ENCODE peak calls at places on chromosome 2, in four cellular contexts. One of them, this sample, is unnamed.

GRCh38 chr2:16625201-16625729 is 40.4 kb downstream of the CYRIA start:
- DNase-seq in body of pancreas: no peak
- DNase-seq in HCT116: no peak
- DNase-seq in prostate gland: no peak
- DNase-seq in this sample: no peak

GRCh38 chr2:45748239-45748638 is 96.8 kb downstream of the PRKCE start:
- DNase-seq in body of pancreas: no peak
- DNase-seq in HCT116: no peak
- DNase-seq in prostate gland: no peak
- DNase-seq in this sample: no peak

GRCh38 chr2:119590873-119591272 is 46.6 kb downstream of the CFAP221 start:
- DNase-seq in body of pancreas: no peak
- DNase-seq in HCT116: no peak
- DNase-seq in prostate gland: no peak
- DNase-seq in this sample: no peak

GRCh38 chr2:80567991-80568390 is 263.4 kb upstream of the LRRTM1 start:
- DNase-seq in body of pancreas: no peak
- DNase-seq in HCT116: no peak
- DNase-seq in prostate gland: no peak
- DNase-seq in this sample: no peak

GRCh38 chr2:171136024-171136423 is 24.7 kb downstream of the TLK1 start:
- DNase-seq in body of pancreas: no peak
- DNase-seq in HCT116: no peak
- DNase-seq in prostate gland: no peak
- DNase-seq in this sample: no peak

GRCh38 chr2:241579281-241579680 is 20.7 kb downstream of the BOK start:
- DNase-seq in body of pancreas: no peak
- DNase-seq in HCT116: no peak
- DNase-seq in prostate gland: no peak
- DNase-seq in this sample: peak

GRCh38 chr2:81658227-81658626 is 1353.7 kb upstream of the LRRTM1 start:
- DNase-seq in body of pancreas: no peak
- DNase-seq in HCT116: peak
- DNase-seq in prostate gland: no peak
- DNase-seq in this sample: no peak

GRCh38 chr2:231613054-231613654 is 20.5 kb downstream of the TEX44 start:
- DNase-seq in body of pancreas: no peak
- DNase-seq in HCT116: no peak
- DNase-seq in prostate gland: no peak
- DNase-seq in this sample: peak

GRCh38 chr2:61785583-61785982 is 68.3 kb downstream of the FAM161A start:
- DNase-seq in body of pancreas: no peak
- DNase-seq in HCT116: no peak
- DNase-seq in prostate gland: no peak
- DNase-seq in this sample: no peak

GRCh38 chr2:132400169-132400900 is 16.3 kb upstream of the GPR39 start:
- DNase-seq in body of pancreas: no peak
- DNase-seq in HCT116: no peak
- DNase-seq in prostate gland: no peak
- DNase-seq in this sample: no peak

GRCh38 chr2:66897676-66898280 is 462.9 kb downstream of the MEIS1 start:
- DNase-seq in body of pancreas: no peak
- DNase-seq in HCT116: no peak
- DNase-seq in prostate gland: no peak
- DNase-seq in this sample: peak

GRCh38 chr2:77796397-77796796 is 274.2 kb upstream of the LRRTM4 start:
- DNase-seq in body of pancreas: no peak
- DNase-seq in HCT116: no peak
- DNase-seq in prostate gland: no peak
- DNase-seq in this sample: no peak

GRCh38 chr2:112311932-112312331 is 36.5 kb downstream of the ZC3H6 start:
- DNase-seq in body of pancreas: no peak
- DNase-seq in HCT116: no peak
- DNase-seq in prostate gland: no peak
- DNase-seq in this sample: no peak

GRCh38 chr2:128090909-128091690 is at the start of gene UGGT1:
- DNase-seq in body of pancreas: peak
- DNase-seq in HCT116: peak
- DNase-seq in prostate gland: peak
- DNase-seq in this sample: peak

GRCh38 chr2:232260075-232260474 is 118.5 kb upstream of the ALPP start:
- DNase-seq in body of pancreas: no peak
- DNase-seq in HCT116: no peak
- DNase-seq in prostate gland: no peak
- DNase-seq in this sample: peak

GRCh38 chr2:224442092-224442999 is 40.4 kb upstream of the FAM124B start:
- DNase-seq in body of pancreas: peak
- DNase-seq in HCT116: no peak
- DNase-seq in prostate gland: no peak
- DNase-seq in this sample: no peak

DNA sequence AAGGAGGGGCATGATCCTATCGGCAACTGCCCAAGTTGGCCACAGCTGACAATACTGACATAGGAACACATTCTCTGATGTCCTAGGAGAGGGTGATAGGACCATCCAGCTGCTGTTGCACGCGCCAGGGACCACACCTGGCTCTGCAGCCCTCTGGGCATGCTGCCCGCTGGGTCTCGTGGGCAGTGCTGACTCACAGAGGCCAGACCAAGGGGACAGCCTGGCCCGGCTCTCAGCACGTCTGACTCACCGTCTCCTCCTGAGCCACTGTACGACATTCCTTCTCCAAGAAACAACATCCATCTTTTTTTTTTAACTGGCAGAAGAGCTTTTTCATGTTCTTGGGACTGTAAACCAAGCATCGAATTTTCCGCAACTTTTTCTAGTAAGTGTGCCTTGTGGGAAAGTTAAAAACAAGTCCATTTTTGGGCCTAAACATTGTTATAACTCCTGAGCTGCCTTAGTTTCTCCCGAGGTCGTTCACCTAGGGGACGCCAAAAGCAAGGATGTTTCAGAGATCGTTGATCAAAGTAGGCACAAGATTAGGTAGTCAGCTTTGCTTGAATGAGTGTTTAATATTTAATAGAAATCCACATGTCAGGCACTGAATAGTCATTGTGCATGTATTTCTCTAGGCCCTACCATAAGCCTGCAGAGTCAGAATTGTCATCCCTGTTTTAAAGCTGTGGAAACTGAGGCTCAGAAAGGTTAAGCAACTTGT is 100.3 kb downstream of the TTC32 start:
- DNase-seq in body of pancreas: peak
- DNase-seq in HCT116: peak
- DNase-seq in prostate gland: peak
- DNase-seq in this sample: peak
- H3K27ac ChIP-seq in body of pancreas: no peak
- H3K27ac ChIP-seq in HCT116: peak
- H3K27ac ChIP-seq in prostate gland: no peak
- H3K27ac ChIP-seq in this sample: peak

DNA sequence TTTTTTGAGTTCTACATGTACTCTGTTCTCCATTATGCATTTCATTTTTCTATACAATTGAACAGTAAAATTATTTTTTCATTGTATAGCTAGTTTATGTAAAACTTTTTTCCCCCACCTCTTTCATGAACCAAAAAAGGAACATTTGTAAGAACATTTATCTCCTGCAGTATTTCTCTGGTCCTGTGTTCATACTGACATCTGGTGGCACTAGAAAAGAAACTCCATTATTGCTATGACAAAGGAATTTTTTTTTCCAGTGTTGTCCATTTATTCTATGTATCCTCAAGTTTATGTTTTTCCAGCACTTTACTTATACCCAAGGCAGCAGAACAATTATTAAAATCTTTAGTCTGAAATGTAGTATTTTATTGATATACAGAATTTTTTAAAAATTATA is 27.4 kb upstream of the CHAC2 start:
- DNase-seq in body of pancreas: no peak
- DNase-seq in HCT116: peak
- DNase-seq in prostate gland: no peak
- DNase-seq in this sample: no peak
- TF ChIP-seq CTCF in body of pancreas: peak
- TF ChIP-seq CTCF in HCT116: peak
- TF ChIP-seq CTCF in prostate gland: peak
- TF ChIP-seq CTCF in this sample: peak

DNA sequence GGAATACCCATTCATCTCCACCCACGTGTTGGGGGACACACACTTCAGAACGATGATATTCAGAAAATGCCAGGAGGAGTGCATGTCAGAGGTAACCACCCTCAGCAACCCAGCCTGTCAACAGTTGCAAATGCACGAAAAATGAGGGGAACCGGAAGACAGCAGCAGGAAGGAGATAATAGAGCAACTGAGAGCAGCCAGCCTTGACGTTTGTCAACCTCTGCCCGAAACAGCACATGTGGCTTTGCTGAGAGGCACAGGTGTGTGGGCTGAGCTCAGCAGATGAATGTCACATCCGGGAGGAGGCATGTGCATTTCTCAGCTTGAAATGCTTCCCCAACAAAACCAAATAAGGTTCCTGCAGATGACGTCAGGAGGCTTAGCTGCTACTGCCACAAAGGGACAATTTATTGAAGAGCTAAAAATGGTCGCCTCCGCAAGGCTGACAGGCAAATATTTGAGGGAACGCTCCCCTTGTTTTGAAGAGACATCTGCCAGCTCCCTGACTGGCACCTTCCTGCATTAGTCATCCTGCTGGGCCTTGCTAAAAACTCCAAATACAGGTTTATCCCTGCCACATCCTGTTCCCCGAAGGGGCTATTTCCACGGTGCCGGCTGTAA is 419.0 kb downstream of the NBAS start:
- DNase-seq in body of pancreas: no peak
- DNase-seq in HCT116: no peak
- DNase-seq in prostate gland: peak
- DNase-seq in this sample: no peak
- TF ChIP-seq POLR2A in body of pancreas: no peak
- TF ChIP-seq POLR2A in HCT116: no peak
- TF ChIP-seq POLR2A in prostate gland: no peak
- TF ChIP-seq POLR2A in this sample: no peak

GRCh38 chr2:237479747-237480146 is 7.3 kb upstream of the MLPH start:
- DNase-seq in body of pancreas: no peak
- DNase-seq in HCT116: no peak
- DNase-seq in prostate gland: peak
- DNase-seq in this sample: no peak
- H3K27ac ChIP-seq in body of pancreas: peak
- H3K27ac ChIP-seq in HCT116: no peak
- H3K27ac ChIP-seq in prostate gland: peak
- H3K27ac ChIP-seq in this sample: no peak

GRCh38 chr2:156110890-156111289 is 221.6 kb downstream of the NR4A2 start:
- DNase-seq in body of pancreas: peak
- DNase-seq in HCT116: peak
- DNase-seq in prostate gland: no peak
- DNase-seq in this sample: no peak
- TF ChIP-seq CTCF in body of pancreas: peak
- TF ChIP-seq CTCF in HCT116: peak
- TF ChIP-seq CTCF in prostate gland: no peak
- TF ChIP-seq CTCF in this sample: no peak

GRCh38 chr2:677056-677949 is at the start of gene TMEM18:
- DNase-seq in body of pancreas: peak
- DNase-seq in HCT116: peak
- DNase-seq in prostate gland: peak
- DNase-seq in this sample: peak
- TF ChIP-seq POLR2A in body of pancreas: peak
- TF ChIP-seq POLR2A in HCT116: peak
- TF ChIP-seq POLR2A in prostate gland: peak
- TF ChIP-seq POLR2A in this sample: peak

DNA sequence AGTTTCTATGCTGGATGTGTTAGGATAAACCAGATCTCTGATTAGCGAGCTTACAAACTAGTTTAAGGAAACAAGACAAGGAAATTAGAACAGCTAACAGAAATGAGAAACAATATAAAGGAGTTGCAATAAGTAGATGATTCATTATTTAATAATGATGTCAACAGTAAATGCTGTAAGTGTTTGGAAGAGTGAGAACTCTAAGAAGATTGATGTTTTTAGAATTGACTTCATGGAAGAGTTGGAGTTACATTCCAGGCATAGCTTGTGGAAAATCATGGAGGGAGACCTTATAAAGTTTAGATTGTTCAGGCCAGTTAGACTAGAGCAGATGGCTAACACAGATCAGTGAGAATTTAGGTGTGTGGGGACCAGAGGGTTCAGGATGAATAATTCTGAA is 32.6 kb downstream of the PPP1R1C start:
- DNase-seq in body of pancreas: no peak
- DNase-seq in HCT116: no peak
- DNase-seq in prostate gland: no peak
- DNase-seq in this sample: no peak
- H3K27ac ChIP-seq in body of pancreas: no peak
- H3K27ac ChIP-seq in HCT116: no peak
- H3K27ac ChIP-seq in prostate gland: no peak
- H3K27ac ChIP-seq in this sample: no peak

This sample was measured in sigmoid colon.